ENCODE peak calls at places on chromosomes 1 and 21, in eight cellular contexts. T, L, I, B, U, N, K and P are unnamed samples.

GRCh38 chr1:246784621-246785535 is 60.7 kb downstream of the SCCPDH start:
- DNase-seq in T (no peak), L (peak), I (no peak), B (no peak), U (no peak), N (peak), K (no peak), P (no peak)

GRCh38 chr1:202275061-202275770 is 66.5 kb downstream of the UBE2T start:
- DNase-seq in T (no peak), L (no peak), I (peak), B (no peak), U (no peak), N (no peak), K (no peak), P (peak)

GRCh38 chr1:3548156-3548893 is 63.0 kb downstream of the MEGF6 start:
- DNase-seq in T (no peak), L (peak), I (no peak), B (peak), U (no peak), N (peak), K (no peak), P (no peak)

GRCh38 chr1:21839337-21840037 is 27.4 kb downstream of the LDLRAD2 start:
- DNase-seq in T (no peak), L (no peak), I (no peak), B (no peak), U (no peak), N (no peak), K (no peak), P (no peak)

GRCh38 chr1:2880812-2881295 is 79.4 kb upstream of the TTC34 start:
- DNase-seq in T (no peak), L (no peak), I (no peak), B (no peak), U (no peak), N (no peak), K (no peak), P (no peak)

GRCh38 chr1:119080586-119080985 is 59.9 kb downstream of the WARS2 start:
- DNase-seq in T (no peak), L (peak), I (no peak), B (peak), U (peak), N (peak), K (no peak), P (no peak)

GRCh38 chr1:228863776-228864175 is 128.5 kb downstream of the RHOU start:
- DNase-seq in T (no peak), L (no peak), I (no peak), B (no peak), U (no peak), N (no peak), K (no peak), P (no peak)

GRCh38 chr1:229208481-229208880 is 62.4 kb upstream of the RAB4A start:
- DNase-seq in T (no peak), L (peak), I (no peak), B (no peak), U (no peak), N (no peak), K (no peak), P (no peak)

GRCh38 chr1:35377553-35377952 is 109.0 kb downstream of the ZMYM4 start:
- DNase-seq in T (no peak), L (peak), I (no peak), B (no peak), U (no peak), N (peak), K (no peak), P (no peak)

GRCh38 chr1:67970088-67970487 is 80.3 kb downstream of the DIRAS3 start:
- DNase-seq in T (no peak), L (peak), I (no peak), B (no peak), U (no peak), N (peak), K (no peak), P (no peak)

GRCh38 chr1:86779308-86780191 is 75.2 kb downstream of the SH3GLB1 start:
- DNase-seq in T (no peak), L (peak), I (no peak), B (no peak), U (no peak), N (no peak), K (no peak), P (no peak)

GRCh38 chr1:239448911-239449310 is 62.5 kb downstream of the CHRM3 start:
- DNase-seq in T (no peak), L (no peak), I (no peak), B (no peak), U (no peak), N (no peak), K (no peak), P (no peak)

GRCh38 chr21:46362946-46363345 is 39.0 kb downstream of the PCNT start:
- DNase-seq in T (no peak), L (no peak), I (no peak), B (no peak), U (no peak), N (no peak), K (no peak), P (no peak)

GRCh38 chr1:31690921-31691320 is 12.9 kb downstream of the COL16A1 start:
- DNase-seq in T (no peak), L (no peak), I (no peak), B (no peak), U (no peak), N (no peak), K (no peak), P (no peak)

GRCh38 chr1:161791889-161792655 is 26.0 kb downstream of the ATF6 start:
- DNase-seq in T (no peak), L (peak), I (no peak), B (no peak), U (no peak), N (no peak), K (no peak), P (no peak)

GRCh38 chr1:109762821-109763645 is 690 bp downstream of the EPS8L3 start:
- DNase-seq in T (no peak), L (peak), I (no peak), B (no peak), U (no peak), N (no peak), K (peak), P (no peak)

GRCh38 chr1:80896957-80897356 is 903.8 kb upstream of the ADGRL2 start:
- DNase-seq in T (no peak), L (no peak), I (no peak), B (no peak), U (no peak), N (no peak), K (no peak), P (no peak)

GRCh38 chr1:212162635-212163034 is 122.6 kb upstream of the PPP2R5A start:
- DNase-seq in T (no peak), L (peak), I (no peak), B (no peak), U (no peak), N (peak), K (peak), P (peak)

GRCh38 chr1:203539831-203540546 is 46.0 kb downstream of the OPTC start:
- DNase-seq in T (no peak), L (no peak), I (no peak), B (no peak), U (no peak), N (no peak), K (no peak), P (peak)

GRCh38 chr1:214123061-214123784 is 135.4 kb downstream of the PROX1 start:
- DNase-seq in T (peak), L (peak), I (peak), B (peak), U (peak), N (peak), K (no peak), P (peak)

GRCh38 chr1:52967666-52968065 is 40.6 kb downstream of the SCP2 start:
- DNase-seq in T (no peak), L (no peak), I (no peak), B (no peak), U (no peak), N (no peak), K (no peak), P (no peak)

GRCh38 chr1:207244409-207244801 is 77.1 kb upstream of the CD55 start:
- DNase-seq in T (no peak), L (no peak), I (no peak), B (no peak), U (no peak), N (no peak), K (no peak), P (no peak)

GRCh38 chr21:33441489-33442477 is 38.0 kb downstream of the TMEM50B start:
- DNase-seq in T (no peak), L (peak), I (peak), B (no peak), U (no peak), N (peak), K (peak), P (no peak)

GRCh38 chr1:100449477-100449876 is 88.5 kb upstream of the GPR88 start:
- DNase-seq in T (no peak), L (no peak), I (no peak), B (no peak), U (no peak), N (no peak), K (no peak), P (no peak)

GRCh38 chr1:8303141-8303540 is 14.8 kb upstream of the SLC45A1 start:
- DNase-seq in T (no peak), L (no peak), I (no peak), B (no peak), U (no peak), N (no peak), K (no peak), P (no peak)

GRCh38 chr1:218259800-218260199 is 25.3 kb upstream of the RRP15 start:
- DNase-seq in T (no peak), L (peak), I (peak), B (peak), U (peak), N (no peak), K (no peak), P (no peak)